ENCODE peak calls at places on chromosomes 13 and 19, in four cellular contexts. Y is psoas muscle, C is pancreas, D is RWPE1. B is an unnamed sample.

GRCh38 chr13:107865643-107866006 is 349.7 kb downstream of the LIG4 start:
- DNase-seq in Y (no peak), C (no peak), D (no peak), B (no peak)

GRCh38 chr19:7595466-7596133 is at the start of gene CAMSAP3:
- DNase-seq in Y (no peak), C (peak), D (no peak), B (peak)

GRCh38 chr19:13817018-13817614 is 21.9 kb downstream of the ZSWIM4 start:
- DNase-seq in Y (no peak), C (peak), D (no peak), B (no peak)

GRCh38 chr13:113074401-113074800 is 31.2 kb upstream of the F7 start:
- DNase-seq in Y (peak), C (peak), D (no peak), B (no peak)

GRCh38 chr13:109743706-109744453 is 42.5 kb downstream of the IRS2 start:
- DNase-seq in Y (no peak), C (no peak), D (peak), B (no peak)

GRCh38 chr13:114108894-114109293 is 23.5 kb downstream of the RASA3 start:
- DNase-seq in Y (peak), C (peak), D (no peak), B (no peak)

GRCh38 chr19:44643605-44644390 is at the start of gene PVR:
- DNase-seq in Y (peak), C (peak), D (peak), B (peak)

GRCh38 chr13:111210488-111210887 is 95.4 kb downstream of the ARHGEF7 start:
- DNase-seq in Y (no peak), C (no peak), D (peak), B (no peak)